ENCODE peak calls at places on chromosomes 5 and 9, in six cellular contexts. O is GM23338, G is PC-9, L is OCI-LY7, A is sigmoid colon, E is fibroblast of mammary gland. H is an unnamed sample.

GRCh38 chr9:35798658-35799366 is 7.4 kb downstream of the NPR2 start:
- DNase-seq in O (no peak), G (peak; percentile 58), E (peak; percentile 63), L (no peak), A (no peak), H (peak; percentile 59)

GRCh38 chr5:124043456-124043855 is 531.5 kb downstream of the CSNK1G3 start:
- DNase-seq in O (peak; percentile 50), A (no peak), L (peak; percentile 27), G (no peak), E (peak; percentile 11), H (no peak)

GRCh38 chr5:178215263-178216002 is 11.1 kb downstream of the HNRNPAB start:
- DNase-seq in E (no peak), L (no peak), A (no peak), O (no peak), G (no peak), H (no peak)

GRCh38 chr5:77777281-77777892 is 1.2 kb upstream of the TBCA start:
- DNase-seq in L (no peak), E (peak; percentile 36), G (no peak), A (no peak), O (no peak), H (peak; percentile 26)

GRCh38 chr9:33381231-33381791 is 21.1 kb downstream of the AQP7 start:
- DNase-seq in G (no peak), E (no peak), A (peak; percentile 61), L (no peak), O (peak; percentile 90), H (no peak)

GRCh38 chr5:107542428-107542827 is 128.3 kb downstream of the EFNA5 start:
- DNase-seq in L (peak; percentile 29), A (peak; percentile 87), O (no peak), G (peak; percentile 97), E (peak; percentile 97), H (no peak)

GRCh38 chr9:92977279-92977678 is 30.0 kb downstream of the FGD3 start:
- DNase-seq in L (no peak), O (no peak), E (no peak), G (no peak), A (no peak), H (no peak)

GRCh38 chr5:109739741-109740140 is 50.0 kb downstream of the MAN2A1 start:
- DNase-seq in O (peak; percentile 90), A (no peak), E (peak; percentile 20), G (peak; percentile 49), L (no peak), H (no peak)

GRCh38 chr5:143968071-143968878 is 156.3 kb downstream of the HMHB1 start:
- DNase-seq in A (no peak), L (peak; percentile 36), G (peak; percentile 79), O (peak; percentile 72), E (peak; percentile 94), H (no peak)

GRCh38 chr5:136886623-136887022 is 521.3 kb upstream of the TRPC7 start:
- DNase-seq in G (no peak), E (no peak), L (no peak), O (no peak), A (no peak), H (no peak)

GRCh38 chr5:135211083-135211790 is 177.2 kb upstream of the PITX1 start:
- DNase-seq in L (no peak), A (peak; percentile 32), O (no peak), G (no peak), E (no peak), H (no peak)

GRCh38 chr5:61301345-61301744 is 30.7 kb upstream of the ZSWIM6 start:
- DNase-seq in E (peak; percentile 76), G (no peak), O (no peak), A (no peak), L (no peak), H (no peak)

GRCh38 chr5:99258819-99259218 is 330.0 kb upstream of the CHD1 start:
- DNase-seq in G (no peak), L (no peak), E (no peak), O (no peak), A (no peak), H (no peak)

GRCh38 chr5:128920345-128921215 is 44.7 kb upstream of the SLC27A6 start:
- DNase-seq in O (no peak), A (no peak), G (no peak), E (peak; percentile 93), L (no peak), H (no peak)

GRCh38 chr9:126604706-126605105 is 9.0 kb upstream of the LMX1B start:
- DNase-seq in O (no peak), L (no peak), A (no peak), G (no peak), E (no peak), H (no peak)

GRCh38 chr9:125427556-125427955 is 165.9 kb downstream of the GAPVD1 start:
- DNase-seq in O (no peak), E (no peak), G (no peak), A (no peak), L (no peak), H (no peak)

GRCh38 chr9:125429476-125430160 is 168.0 kb downstream of the GAPVD1 start:
- DNase-seq in G (no peak), A (no peak), L (no peak), O (no peak), E (no peak), H (no peak)

GRCh38 chr9:125428515-125429467 is 167.2 kb downstream of the GAPVD1 start:
- DNase-seq in G (no peak), E (no peak), A (peak; percentile 64), L (no peak), O (no peak), H (no peak)

GRCh38 chr9:125426926-125427325 is 165.3 kb downstream of the GAPVD1 start:
- DNase-seq in O (no peak), A (no peak), L (no peak), G (no peak), E (no peak), H (no peak)

GRCh38 chr9:125428060-125428481 is 166.4 kb downstream of the GAPVD1 start:
- DNase-seq in G (no peak), L (peak; percentile 64), A (no peak), E (no peak), O (peak; percentile 54), H (peak; percentile 48)
- TF ChIP-seq CTCF in G (peak; percentile 73), L (peak; percentile 86), A (peak; percentile 39), E (peak; percentile 42), O (peak; percentile 74), H (peak; percentile 49)

GRCh38 chr5:104421431-104421830 is 858.8 kb upstream of the NUDT12 start:
- DNase-seq in O (no peak), G (no peak), L (no peak), E (no peak), A (no peak), H (no peak)
- TF ChIP-seq CTCF in O (no peak), G (no peak), L (no peak), E (no peak), A (no peak), H (no peak)

GRCh38 chr9:73067074-73067473 is 84.6 kb upstream of the ANXA1 start:
- DNase-seq in G (no peak), E (no peak), L (peak; percentile 2), O (peak; percentile 41), A (no peak), H (peak; percentile 12)
- TF ChIP-seq CTCF in G (no peak), E (no peak), L (peak; percentile 60), O (peak; percentile 59), A (no peak), H (no peak)

GRCh38 chr5:173857231-173857630 is 30.9 kb upstream of the CPEB4 start:
- DNase-seq in O (no peak), A (no peak), L (no peak), E (no peak), G (no peak), H (no peak)
- TF ChIP-seq CTCF in O (no peak), A (no peak), L (no peak), E (no peak), G (no peak), H (no peak)

DNA sequence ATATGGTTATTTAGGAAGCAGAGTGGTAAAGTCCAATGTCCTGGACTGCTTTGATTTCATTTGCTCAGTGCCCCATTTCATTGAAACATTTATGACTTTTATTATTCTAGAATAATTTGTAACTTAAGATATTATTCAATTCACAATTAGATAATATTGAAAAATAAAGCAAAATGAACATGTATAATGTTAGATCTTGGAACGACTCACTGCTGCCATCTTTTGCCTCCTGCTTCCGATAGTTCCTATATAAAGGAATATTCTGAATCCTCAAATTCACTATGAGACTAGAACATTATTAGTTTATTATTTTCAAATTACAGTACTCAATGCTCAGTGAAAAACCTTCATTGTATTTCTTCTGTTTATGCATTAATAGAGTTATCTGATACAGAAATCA is 2.2 kb upstream of the CTNND2 start:
- DNase-seq in L (no peak), E (no peak), G (no peak), A (no peak), O (no peak), H (no peak)
- TF ChIP-seq CTCF in L (no peak), E (no peak), G (no peak), A (no peak), O (no peak), H (no peak)

GRCh38 chr5:125061726-125062125 is 315.3 kb upstream of the ZNF608 start:
- DNase-seq in L (no peak), E (no peak), O (no peak), G (no peak), A (no peak), H (no peak)

GRCh38 chr5:125065114-125065513 is 318.7 kb upstream of the ZNF608 start:
- DNase-seq in O (no peak), G (no peak), E (no peak), A (no peak), L (no peak), H (no peak)

GRCh38 chr5:125064610-125065009 is 318.2 kb upstream of the ZNF608 start:
- DNase-seq in L (no peak), G (no peak), A (no peak), E (no peak), O (no peak), H (no peak)

DNA sequence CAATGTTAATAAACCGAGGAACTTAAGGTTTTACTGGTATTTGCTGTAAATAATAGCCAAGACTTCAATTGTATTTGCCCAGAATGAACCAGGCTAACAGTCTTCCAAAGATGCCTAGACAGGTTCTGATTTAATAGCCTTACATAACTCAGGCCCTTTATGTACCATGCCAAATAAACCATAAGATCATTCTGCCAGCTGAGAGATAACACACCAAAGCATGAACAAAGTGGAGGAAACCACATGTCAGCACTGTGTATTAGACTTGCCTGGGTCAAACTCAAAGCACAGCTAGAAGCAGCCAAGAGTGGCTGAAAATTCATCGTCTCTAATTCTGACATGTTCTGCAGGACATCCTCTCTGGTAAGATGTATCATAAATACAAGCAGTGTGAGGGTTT is 319.3 kb upstream of the ZNF608 start:
- DNase-seq in G (no peak), A (no peak), O (no peak), E (no peak), L (no peak), H (no peak)
- TF ChIP-seq CTCF in G (no peak), A (no peak), O (no peak), E (no peak), L (no peak), H (no peak)

DNA sequence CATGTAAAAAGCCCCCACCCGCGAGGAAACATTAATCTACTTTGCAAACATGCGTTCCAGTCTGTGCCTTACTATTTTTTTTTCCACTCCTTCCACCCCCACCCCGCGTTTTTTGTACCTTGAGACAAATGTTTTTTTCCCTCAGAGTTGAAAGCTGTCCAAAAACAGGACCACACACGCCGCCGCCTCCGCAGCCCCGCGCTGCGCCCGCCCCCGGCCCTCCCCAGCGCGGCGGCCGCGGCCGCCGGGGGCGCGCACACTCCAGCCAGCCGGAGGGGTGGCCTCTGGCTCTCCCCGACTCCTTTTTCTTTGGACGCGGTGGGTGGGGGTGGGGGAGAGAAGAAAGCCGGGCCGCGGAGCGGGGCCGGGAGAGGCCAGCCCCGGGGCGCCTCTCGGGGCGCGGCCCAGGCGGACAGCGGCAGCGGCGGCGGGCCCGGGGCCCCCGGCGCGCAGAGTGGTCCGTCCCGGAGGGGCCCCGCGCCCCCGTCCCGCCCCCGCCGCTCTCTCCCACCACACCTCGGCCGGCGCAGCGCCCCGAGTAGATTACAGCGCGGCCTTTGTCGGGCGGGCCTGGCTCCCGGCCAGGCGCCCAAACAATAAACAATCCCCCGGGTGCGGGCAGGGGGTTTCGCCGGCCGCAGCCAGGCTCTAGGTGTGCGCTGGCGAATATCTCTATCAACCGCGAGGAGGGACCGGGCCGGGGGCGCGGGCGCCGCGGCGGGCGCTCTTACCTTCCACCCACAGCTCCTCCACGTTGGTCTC is 10.9 kb downstream of the PTCH1 start:
- DNase-seq in A (peak; percentile 80), E (peak; percentile 52), G (peak; percentile 35), L (peak; percentile 81), O (peak; percentile 77), H (peak; percentile 48)
- TF ChIP-seq CTCF in A (no peak), E (no peak), G (no peak), L (no peak), O (no peak), H (no peak)